ENCODE peak calls at places on chromosomes 11 and 22, in ten cellular contexts. J, F, R, G, Q, P, T, D, O and H are unnamed samples.

GRCh38 chr11:121451982-121452608 is at the start of gene SORL1:
- DNase-seq in J (peak), F (peak), R (peak), G (peak), Q (no peak), P (peak), T (no peak), D (peak), O (peak), H (peak)

GRCh38 chr22:42396621-42397331 is 35.4 kb downstream of the NFAM1 start:
- DNase-seq in J (no peak), F (no peak), R (peak), G (peak), Q (peak), P (no peak), T (no peak), D (no peak), O (peak), H (peak)

GRCh38 chr22:37604875-37605274 is 3.8 kb upstream of the GGA1 start:
- DNase-seq in J (no peak), F (no peak), R (no peak), G (no peak), Q (no peak), P (no peak), T (no peak), D (no peak), O (no peak), H (no peak)

GRCh38 chr11:1055990-1056771 is 18.5 kb upstream of the MUC2 start:
- DNase-seq in J (peak), F (no peak), R (no peak), G (no peak), Q (no peak), P (no peak), T (no peak), D (peak), O (no peak), H (no peak)

GRCh38 chr11:94794287-94795168 is 26.4 kb downstream of the AMOTL1 start:
- DNase-seq in J (peak), F (no peak), R (peak), G (no peak), Q (peak), P (no peak), T (peak), D (peak), O (peak), H (no peak)

GRCh38 chr11:8167796-8168195 is 1.0 kb downstream of the RIC3 start:
- DNase-seq in J (no peak), F (peak), R (no peak), G (no peak), Q (no peak), P (no peak), T (no peak), D (no peak), O (no peak), H (no peak)

GRCh38 chr11:78850078-78850477 is 275.4 kb upstream of the NARS2 start:
- DNase-seq in J (no peak), F (no peak), R (no peak), G (no peak), Q (no peak), P (no peak), T (no peak), D (no peak), O (no peak), H (no peak)

GRCh38 chr11:111460340-111460739 is 51.8 kb downstream of the BTG4 start:
- DNase-seq in J (no peak), F (no peak), R (no peak), G (no peak), Q (no peak), P (no peak), T (no peak), D (no peak), O (no peak), H (no peak)

GRCh38 chr11:64305691-64306562 is 603 bp downstream of the ESRRA start:
- DNase-seq in J (peak), F (peak), R (peak), G (peak), Q (peak), P (peak), T (no peak), D (peak), O (peak), H (peak)

GRCh38 chr11:119585038-119585666 is 143.8 kb downstream of the NECTIN1 start:
- DNase-seq in J (no peak), F (peak), R (no peak), G (peak), Q (no peak), P (no peak), T (no peak), D (peak), O (no peak), H (peak)

GRCh38 chr22:46757104-46757503 is 5.3 kb upstream of the TBC1D22A start:
- DNase-seq in J (no peak), F (no peak), R (no peak), G (no peak), Q (no peak), P (no peak), T (no peak), D (no peak), O (no peak), H (no peak)

GRCh38 chr22:20566420-20567260 is 59.2 kb downstream of the MED15 start:
- DNase-seq in J (no peak), F (peak), R (no peak), G (no peak), Q (no peak), P (no peak), T (no peak), D (no peak), O (peak), H (peak)

GRCh38 chr11:1827095-1827797 is 7.5 kb upstream of the SYT8 start:
- DNase-seq in J (peak), F (peak), R (no peak), G (no peak), Q (no peak), P (no peak), T (no peak), D (peak), O (peak), H (peak)

GRCh38 chr11:26710489-26710888 is 11.4 kb downstream of the SLC5A12 start:
- DNase-seq in J (no peak), F (no peak), R (no peak), G (no peak), Q (no peak), P (no peak), T (no peak), D (no peak), O (no peak), H (no peak)

GRCh38 chr22:49734882-49735281 is 92.8 kb downstream of the BRD1 start:
- DNase-seq in J (no peak), F (no peak), R (no peak), G (no peak), Q (no peak), P (no peak), T (no peak), D (no peak), O (peak), H (no peak)

GRCh38 chr11:96204721-96205459 is 138.1 kb downstream of the MAML2 start:
- DNase-seq in J (no peak), F (no peak), R (no peak), G (no peak), Q (no peak), P (no peak), T (no peak), D (no peak), O (no peak), H (no peak)

GRCh38 chr22:42401562-42402334 is 30.5 kb downstream of the NFAM1 start:
- DNase-seq in J (no peak), F (no peak), R (no peak), G (no peak), Q (no peak), P (no peak), T (no peak), D (no peak), O (no peak), H (no peak)

DNA sequence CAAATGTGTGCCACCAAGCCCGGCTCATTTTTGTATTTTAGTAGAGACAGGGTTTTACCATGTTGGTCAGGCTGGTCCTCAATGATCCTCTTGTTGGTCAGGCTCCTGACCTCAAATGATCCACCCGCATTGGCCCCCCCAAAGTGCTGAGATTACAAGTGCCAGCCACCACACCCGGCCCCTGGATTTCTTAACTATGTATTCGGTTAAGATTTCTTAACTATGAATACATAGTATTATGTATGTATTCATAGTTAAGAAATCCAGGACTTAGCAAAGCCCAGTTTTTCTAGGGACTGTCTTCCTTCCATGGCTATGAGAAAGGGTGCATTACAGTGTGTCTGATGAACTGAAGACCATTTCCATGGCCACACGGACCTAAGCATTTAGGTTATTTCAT is 1.7 kb downstream of the C11orf91 start:
- DNase-seq in J (no peak), F (no peak), R (no peak), G (no peak), Q (no peak), P (no peak), T (no peak), D (no peak), O (no peak), H (no peak)
- H3K27ac ChIP-seq in J (no peak), F (no peak), R (no peak), G (no peak), Q (no peak), P (peak), T (no peak), D (no peak), O (no peak), H (no peak)

DNA sequence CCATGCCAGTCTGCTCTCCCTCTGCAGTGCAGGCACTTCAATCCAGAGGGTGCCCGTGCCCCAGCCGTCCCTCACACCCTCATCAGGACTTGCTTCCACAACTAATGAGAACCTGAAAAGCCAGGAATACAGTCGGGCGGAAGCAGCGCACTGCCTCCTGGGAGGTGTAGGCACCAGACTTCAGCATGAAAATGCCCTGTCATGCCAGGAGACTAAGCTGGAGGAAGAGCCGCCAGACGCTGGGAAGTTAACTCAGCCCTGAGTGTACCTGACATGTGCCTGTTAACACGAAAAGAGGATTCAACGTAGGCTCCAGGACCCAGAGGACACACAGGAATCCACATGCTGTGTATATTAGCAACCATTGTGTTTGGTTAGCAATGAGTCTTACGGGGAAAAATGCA is 40.0 kb upstream of the FLI1 start:
- DNase-seq in J (peak), F (peak), R (peak), G (peak), Q (peak), P (no peak), T (no peak), D (peak), O (peak), H (peak)
- TF ChIP-seq CTCF in J (no peak), F (no peak), R (no peak), G (peak), Q (no peak), P (no peak), T (no peak), D (no peak), O (no peak), H (no peak)

GRCh38 chr11:45556851-45557707 is 108.3 kb downstream of the CHST1 start:
- DNase-seq in J (no peak), F (no peak), R (no peak), G (no peak), Q (peak), P (no peak), T (no peak), D (peak), O (no peak), H (no peak)
- H3K27ac ChIP-seq in J (no peak), F (no peak), R (no peak), G (no peak), Q (no peak), P (no peak), T (no peak), D (no peak), O (no peak), H (no peak)

DNA sequence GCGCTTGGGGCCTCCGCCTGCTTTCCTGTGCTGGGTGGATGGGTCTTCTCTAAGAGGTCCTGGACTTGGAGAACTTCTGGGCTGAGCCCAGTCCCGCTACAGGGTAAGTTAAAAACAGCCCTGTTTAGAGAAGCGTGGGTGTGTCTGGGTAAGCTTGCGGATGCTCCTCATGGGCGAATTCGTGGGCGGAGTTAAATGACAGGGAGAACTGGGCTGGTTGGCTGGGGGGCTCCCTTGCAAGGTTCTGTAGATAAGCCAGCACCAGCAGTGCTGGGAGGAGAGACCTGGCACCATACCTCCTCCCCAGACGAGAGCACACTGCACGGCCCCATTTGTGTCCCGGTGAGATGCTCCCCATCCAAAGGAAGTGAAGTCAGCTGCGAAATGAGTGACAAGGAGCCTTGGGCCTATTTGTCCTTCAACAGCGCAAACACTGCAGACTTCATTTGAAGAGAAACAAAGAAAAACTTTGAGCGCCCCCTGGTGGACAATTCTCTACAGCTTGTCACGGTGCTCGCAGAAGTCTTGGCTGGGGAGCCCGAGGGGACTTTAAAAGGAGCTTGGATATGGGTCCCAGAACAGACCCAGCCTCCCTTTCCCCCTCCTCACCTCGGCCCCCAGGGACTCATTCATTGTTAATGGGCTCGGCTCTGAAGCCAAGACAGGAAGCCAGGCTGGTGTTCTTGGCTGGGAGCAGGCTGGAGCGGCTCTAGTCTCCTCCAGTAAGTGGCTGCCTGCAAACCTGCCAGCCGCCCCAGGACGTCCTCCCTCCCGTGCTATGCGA is 39.5 kb downstream of the TP53I11 start:
- DNase-seq in J (peak), F (peak), R (peak), G (peak), Q (peak), P (no peak), T (peak), D (peak), O (peak), H (peak)
- TF ChIP-seq CTCF in J (peak), F (peak), R (peak), G (peak), Q (peak), P (peak), T (peak), D (peak), O (peak), H (peak)